ENCODE peak calls at places on chromosomes 16 and 17, in six cellular contexts. S is bronchial epithelial cell; P is prostate gland; H is fibroblast of lung; F is activated CD8-positive, alpha-beta T cell treated with anti-CD3 and anti-CD28 coated beads for 36 hours; G is neural progenitor cell. O is an unnamed sample.
A peak's percentile ranks its signal among the peaks of the same experiment; 100 is the strongest.

GRCh38 chr16:57613514-57613913 is 14.9 kb upstream of the ADGRG1 start:
- DNase-seq in G (no peak), S (no peak), P (no peak), F (no peak), H (no peak), O (no peak)

GRCh38 chr17:43614560-43614959 is 47.2 kb downstream of the MEOX1 start:
- DNase-seq in G (no peak), P (no peak), F (no peak), H (no peak), S (no peak), O (no peak)

GRCh38 chr17:35847006-35847405 is 21.7 kb downstream of the HEATR9 start:
- DNase-seq in G (no peak), S (no peak), H (no peak), F (no peak), P (no peak), O (no peak)

GRCh38 chr17:2184993-2185931 is 118.3 kb downstream of the SMG6 start:
- DNase-seq in S (no peak), F (peak; percentile 8), P (no peak), G (no peak), H (no peak), O (no peak)

GRCh38 chr17:72588961-72589360 is 468.1 kb downstream of the SOX9 start:
- DNase-seq in G (no peak), S (peak; percentile 98), P (peak; percentile 47), F (peak; percentile 7), H (peak; percentile 92), O (no peak)

GRCh38 chr17:79740413-79740812 is 9.7 kb downstream of the ENPP7 start:
- DNase-seq in F (no peak), H (peak; percentile 19), G (no peak), P (no peak), S (no peak), O (no peak)

GRCh38 chr16:23914935-23915549 is 79.3 kb downstream of the PRKCB start:
- DNase-seq in F (no peak), P (no peak), S (no peak), G (no peak), H (no peak), O (no peak)

GRCh38 chr17:1347681-1348318 is 52.2 kb downstream of the YWHAE start:
- DNase-seq in G (no peak), F (no peak), S (no peak), H (no peak), P (peak; percentile 58), O (no peak)

GRCh38 chr17:58899191-58899590 is 143.5 kb downstream of the PPM1E start:
- DNase-seq in H (no peak), F (no peak), P (no peak), S (no peak), G (no peak), O (no peak)

GRCh38 chr17:72609501-72609900 is 483.0 kb downstream of the SLC39A11 start:
- DNase-seq in S (peak; percentile 91), H (peak; percentile 89), P (no peak), G (no peak), F (no peak), O (no peak)

GRCh38 chr16:51359141-51359960 is 208.3 kb upstream of the SALL1 start:
- DNase-seq in P (no peak), S (no peak), H (peak; percentile 7), F (no peak), G (peak; percentile 90), O (no peak)

GRCh38 chr17:6456914-6457687 is 12.8 kb downstream of the PIMREG start:
- DNase-seq in G (no peak), P (no peak), H (peak; percentile 63), S (peak; percentile 47), F (peak; percentile 35), O (no peak)

GRCh38 chr17:47660064-47660492 is 10.4 kb downstream of the KPNB1 start:
- DNase-seq in G (no peak), H (no peak), F (no peak), P (no peak), S (no peak), O (no peak)

GRCh38 chr17:37885136-37885535 is 39.1 kb upstream of the TBC1D3K start:
- DNase-seq in S (no peak), G (no peak), F (no peak), H (no peak), P (no peak), O (no peak)

GRCh38 chr16:89565506-89566372 is 5.3 kb downstream of the RPL13 start:
- DNase-seq in G (peak; percentile 64), H (peak; percentile 56), S (peak; percentile 42), P (peak; percentile 27), F (peak; percentile 73), O (no peak)

GRCh38 chr17:29089601-29090044 is 46.7 kb downstream of the PIPOX start:
- DNase-seq in H (no peak), S (no peak), G (no peak), P (no peak), F (no peak), O (no peak)
- TF ChIP-seq CTCF in H (no peak), S (no peak), G (no peak), P (no peak), F (no peak), O (no peak)

GRCh38 chr16:58801838-58802237 is 67.7 kb upstream of the GOT2 start:
- DNase-seq in H (no peak), P (no peak), G (no peak), S (no peak), F (no peak), O (no peak)
- TF ChIP-seq CTCF in H (no peak), P (no peak), G (no peak), S (no peak), F (no peak), O (no peak)

GRCh38 chr17:33949100-33949499 is 306.0 kb upstream of the CCL2 start:
- DNase-seq in G (peak; percentile 70), S (no peak), H (peak; percentile 6), P (no peak), F (no peak), O (no peak)
- TF ChIP-seq CTCF in G (peak; percentile 73), S (no peak), H (no peak), P (no peak), F (no peak), O (peak; percentile 65)

DNA sequence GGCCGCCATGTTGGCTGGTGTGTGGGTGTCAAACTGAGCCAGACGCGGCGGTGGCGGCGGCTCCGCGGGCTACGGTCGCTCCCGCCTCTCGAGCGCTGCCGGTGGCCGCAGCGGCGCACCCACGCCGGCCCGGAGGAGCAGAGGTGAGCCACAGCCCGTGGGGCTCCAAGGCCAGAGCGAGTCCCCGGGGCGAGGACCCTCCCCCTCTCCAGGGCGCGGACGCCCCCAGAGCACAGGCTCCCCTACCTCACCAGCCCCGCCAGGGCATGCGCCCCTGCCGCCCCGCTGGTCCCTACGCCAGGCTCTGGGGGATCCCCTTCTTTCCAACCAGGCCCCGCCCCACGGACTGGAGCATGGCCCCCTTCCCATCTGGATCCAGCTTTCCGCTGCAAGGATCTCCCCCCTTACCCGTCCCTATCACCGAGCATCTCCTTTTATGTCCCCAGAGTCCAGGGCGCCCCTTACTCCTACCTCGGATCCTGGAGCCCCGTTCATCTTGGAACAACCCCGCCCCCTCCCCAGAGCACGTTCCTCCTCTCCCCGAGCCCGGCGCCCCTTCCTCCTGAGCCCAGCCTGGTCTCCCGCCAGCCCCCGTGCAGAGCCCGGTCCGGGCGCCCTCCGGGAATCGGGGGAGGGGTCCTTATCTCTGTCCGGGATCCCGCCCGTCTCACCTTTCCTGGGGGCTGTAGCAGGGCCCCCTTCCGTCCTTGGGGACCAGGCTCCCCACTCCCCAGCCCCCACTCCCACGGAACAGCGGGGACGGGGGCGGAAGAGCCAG is 412 bp downstream of the EPN2 start:
- DNase-seq in F (peak; percentile 41), P (peak; percentile 33), S (peak; percentile 22), G (peak; percentile 72), H (no peak), O (no peak)
- TF ChIP-seq CTCF in F (no peak), P (peak; percentile 68), S (peak; percentile 21), G (peak; percentile 31), H (no peak), O (peak; percentile 26)

DNA sequence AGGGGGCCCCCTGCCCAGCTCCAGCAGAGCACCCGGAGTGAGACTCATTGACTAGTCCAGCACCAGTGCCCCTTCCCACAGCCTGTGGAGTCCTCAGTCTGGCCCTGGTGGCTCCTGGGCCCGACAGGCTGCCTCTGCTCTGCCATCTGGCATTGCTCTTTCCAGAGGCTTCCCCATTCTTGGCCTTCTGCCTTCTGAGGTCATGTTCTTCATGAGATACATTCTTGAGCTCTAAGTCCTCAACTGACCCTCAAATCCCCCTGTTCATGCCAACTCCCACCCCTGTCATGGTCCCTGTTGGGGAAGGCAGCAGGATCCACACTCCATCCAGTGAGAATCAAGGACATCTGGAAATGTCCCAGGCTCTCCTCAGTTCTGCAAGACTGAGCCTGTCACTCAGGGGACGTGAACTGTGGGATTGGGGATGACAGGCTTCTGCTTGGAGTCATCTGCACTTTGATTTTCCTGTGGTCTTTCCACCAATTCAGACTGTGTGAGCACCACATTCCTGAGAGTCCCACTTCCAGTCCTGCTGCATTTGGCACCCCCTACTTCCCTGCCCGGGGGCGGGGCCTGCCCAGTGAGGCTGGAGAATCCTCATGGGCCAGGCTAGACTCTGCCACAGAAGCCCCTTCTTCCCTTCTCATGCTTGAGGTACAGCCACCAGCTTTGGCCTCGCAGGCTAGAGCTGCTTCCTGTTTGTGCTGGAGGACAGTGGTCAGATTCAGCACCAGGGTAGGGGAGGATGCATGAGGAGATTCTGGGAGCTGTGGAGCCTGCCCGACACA is 2.7 kb downstream of the TRPV2 start:
- DNase-seq in G (no peak), F (no peak), P (no peak), H (peak; percentile 64), S (no peak), O (no peak)
- TF ChIP-seq CTCF in G (no peak), F (no peak), P (no peak), H (no peak), S (no peak), O (no peak)

GRCh38 chr16:50359626-50360025 is 9.2 kb downstream of the BRD7 start:
- DNase-seq in S (no peak), P (no peak), H (no peak), F (no peak), G (no peak), O (no peak)

GRCh38 chr16:50351952-50352351 is 16.8 kb downstream of the BRD7 start:
- DNase-seq in S (no peak), G (no peak), P (no peak), H (no peak), F (no peak), O (no peak)

GRCh38 chr16:50354082-50354481 is 14.7 kb downstream of the BRD7 start:
- DNase-seq in P (no peak), H (no peak), S (no peak), F (no peak), G (no peak), O (no peak)

GRCh38 chr16:50351116-50351515 is 17.7 kb downstream of the BRD7 start:
- DNase-seq in F (no peak), S (no peak), G (no peak), P (no peak), H (peak; percentile 51), O (no peak)

GRCh38 chr16:50354629-50355456 is 13.9 kb downstream of the BRD7 start:
- DNase-seq in P (no peak), F (no peak), H (no peak), S (peak; percentile 18), G (no peak), O (no peak)
- TF ChIP-seq CTCF in P (peak; percentile 44), F (peak; percentile 92), H (peak; percentile 33), S (peak; percentile 25), G (peak; percentile 76), O (peak; percentile 84)

GRCh38 chr17:19546289-19547065 is 12.8 kb downstream of the SLC47A1 start:
- DNase-seq in G (peak; percentile 20), S (no peak), F (peak; percentile 11), H (no peak), P (no peak), O (no peak)
- TF ChIP-seq CTCF in G (peak; percentile 23), S (no peak), F (no peak), H (no peak), P (peak; percentile 19), O (peak; percentile 12)

O was measured in type B pancreatic cell.